ENCODE peak calls at places on chromosome 1, in five cellular contexts. H is IMR-90; Z is fibroblast of pulmonary artery; M is CD4-positive, CD25-positive, alpha-beta regulatory T cell; Y is uterus. I is an unnamed sample.

GRCh38 chr1:12104417-12104816 is 41.3 kb downstream of the TNFRSF8 start:
- DNase-seq in H (no peak), Z (no peak), M (no peak), Y (no peak), I (no peak)

GRCh38 chr1:9703165-9703509 is 51.6 kb downstream of the PIK3CD start:
- DNase-seq in H (no peak), Z (no peak), M (no peak), Y (no peak), I (no peak)

GRCh38 chr1:36305915-36306209 is 306 bp upstream of the SH3D21 start:
- DNase-seq in H (no peak), Z (no peak), M (no peak), Y (no peak), I (no peak)

GRCh38 chr1:165635823-165636222 is 4.8 kb downstream of the MGST3 start:
- DNase-seq in H (no peak), Z (no peak), M (no peak), Y (no peak), I (no peak)

GRCh38 chr1:200628223-200628868 is 7.8 kb upstream of the KIF14 start:
- DNase-seq in H (no peak), Z (no peak), M (peak), Y (no peak), I (no peak)

GRCh38 chr1:18645172-18646090 is 14.8 kb downstream of the PAX7 start:
- DNase-seq in H (no peak), Z (no peak), M (no peak), Y (no peak), I (no peak)

GRCh38 chr1:27342778-27343638 is 1.2 kb downstream of the SYTL1 start:
- DNase-seq in H (no peak), Z (no peak), M (peak), Y (no peak), I (peak)

GRCh38 chr1:7383671-7384070 is 387.4 kb upstream of the VAMP3 start:
- DNase-seq in H (no peak), Z (no peak), M (no peak), Y (peak), I (no peak)

GRCh38 chr1:209389258-209389657 is 194.3 kb upstream of the CAMK1G start:
- DNase-seq in H (peak), Z (peak), M (no peak), Y (no peak), I (no peak)

GRCh38 chr1:41547781-41548560 is 63.5 kb upstream of the EDN2 start:
- DNase-seq in H (no peak), Z (no peak), M (no peak), Y (peak), I (no peak)

GRCh38 chr1:176854725-176855433 is 309.6 kb downstream of the ASTN1 start:
- DNase-seq in H (no peak), Z (no peak), M (no peak), Y (no peak), I (no peak)

GRCh38 chr1:37691497-37692077 is 729 bp upstream of the CDCA8 start:
- DNase-seq in H (peak), Z (peak), M (peak), Y (peak), I (no peak)

GRCh38 chr1:95793893-95794292 is 559.9 kb downstream of the RWDD3 start:
- DNase-seq in H (no peak), Z (no peak), M (no peak), Y (no peak), I (no peak)

GRCh38 chr1:204073837-204074273 is 940 bp downstream of the SOX13 start:
- DNase-seq in H (no peak), Z (no peak), M (no peak), Y (peak), I (no peak)

GRCh38 chr1:204074274-204075115 is 1.6 kb downstream of the SOX13 start:
- DNase-seq in H (peak), Z (peak), M (no peak), Y (peak), I (no peak)

GRCh38 chr1:204075116-204075636 is 2.3 kb downstream of the SOX13 start:
- DNase-seq in H (no peak), Z (no peak), M (no peak), Y (peak), I (no peak)

GRCh38 chr1:204070895-204071294 is 2.0 kb upstream of the SOX13 start:
- DNase-seq in H (no peak), Z (no peak), M (no peak), Y (no peak), I (no peak)

GRCh38 chr1:204072951-204073836 is at the start of gene SOX13:
- DNase-seq in H (peak), Z (peak), M (peak), Y (peak), I (no peak)
- H3K4me3 ChIP-seq in H (peak), Z (peak), M (no peak), Y (peak), I (peak)

GRCh38 chr1:218112862-218113261 is 172.2 kb upstream of the RRP15 start:
- DNase-seq in H (no peak), Z (no peak), M (no peak), Y (no peak), I (no peak)

GRCh38 chr1:218108034-218108433 is 177.1 kb upstream of the RRP15 start:
- DNase-seq in H (no peak), Z (no peak), M (no peak), Y (no peak), I (no peak)
- H3K4me3 ChIP-seq in H (no peak), Z (no peak), M (no peak), Y (no peak), I (no peak)

GRCh38 chr1:162996261-162996660 is 72.9 kb upstream of the RGS4 start:
- DNase-seq in H (peak), Z (peak), M (no peak), Y (no peak), I (no peak)

GRCh38 chr1:162992945-162993344 is 76.2 kb upstream of the RGS4 start:
- DNase-seq in H (no peak), Z (no peak), M (no peak), Y (no peak), I (no peak)

GRCh38 chr1:162994921-162995320 is 74.2 kb upstream of the RGS4 start:
- DNase-seq in H (peak), Z (no peak), M (no peak), Y (no peak), I (no peak)

GRCh38 chr1:162991444-162991843 is 77.7 kb upstream of the RGS4 start:
- DNase-seq in H (no peak), Z (no peak), M (no peak), Y (no peak), I (no peak)

GRCh38 chr1:162993866-162994265 is 75.3 kb upstream of the RGS4 start:
- DNase-seq in H (no peak), Z (no peak), M (no peak), Y (no peak), I (no peak)
- H3K4me3 ChIP-seq in H (no peak), Z (no peak), M (no peak), Y (no peak), I (no peak)

GRCh38 chr1:155282488-155283086 is 5.3 kb downstream of the HCN3 start:
- DNase-seq in H (no peak), Z (no peak), M (no peak), Y (no peak), I (no peak)

GRCh38 chr1:155273134-155273982 is at the start of gene CLK2:
- DNase-seq in H (peak), Z (peak), M (peak), Y (peak), I (peak)

GRCh38 chr1:155277896-155278688 is 829 bp downstream of the HCN3 start:
- DNase-seq in H (peak), Z (peak), M (peak), Y (peak), I (peak)

GRCh38 chr1:155277070-155277895 is at the start of gene HCN3:
- DNase-seq in H (peak), Z (peak), M (peak), Y (peak), I (peak)

GRCh38 chr1:155278689-155279160 is 1.5 kb downstream of the HCN3 start:
- DNase-seq in H (peak), Z (no peak), M (no peak), Y (no peak), I (no peak)
- H3K4me3 ChIP-seq in H (no peak), Z (no peak), M (peak), Y (no peak), I (no peak)

GRCh38 chr1:39680751-39681150 is 8.8 kb upstream of the NT5C1A start:
- DNase-seq in H (no peak), Z (no peak), M (peak), Y (no peak), I (peak)

GRCh38 chr1:39679821-39680220 is 7.9 kb upstream of the NT5C1A start:
- DNase-seq in H (no peak), Z (no peak), M (no peak), Y (no peak), I (no peak)

GRCh38 chr1:39676951-39677350 is 5.0 kb upstream of the NT5C1A start:
- DNase-seq in H (no peak), Z (no peak), M (no peak), Y (no peak), I (no peak)

GRCh38 chr1:39675220-39675619 is 3.3 kb upstream of the NT5C1A start:
- DNase-seq in H (no peak), Z (no peak), M (no peak), Y (no peak), I (no peak)

GRCh38 chr1:39677645-39678044 is 5.7 kb upstream of the NT5C1A start:
- DNase-seq in H (no peak), Z (no peak), M (no peak), Y (no peak), I (no peak)
- H3K4me3 ChIP-seq in H (no peak), Z (no peak), M (no peak), Y (no peak), I (no peak)

GRCh38 chr1:4711191-4711915 is 56.9 kb downstream of the AJAP1 start:
- DNase-seq in H (no peak), Z (no peak), M (no peak), Y (no peak), I (no peak)
- H3K4me3 ChIP-seq in H (no peak), Z (no peak), M (no peak), Y (no peak), I (no peak)

GRCh38 chr1:3141836-3142235 is 72.8 kb downstream of the PRDM16 start:
- DNase-seq in H (no peak), Z (no peak), M (no peak), Y (no peak), I (no peak)

GRCh38 chr1:3137111-3138100 is 68.4 kb downstream of the PRDM16 start:
- DNase-seq in H (no peak), Z (no peak), M (no peak), Y (no peak), I (no peak)

GRCh38 chr1:3139871-3140837 is 71.2 kb downstream of the PRDM16 start:
- DNase-seq in H (no peak), Z (no peak), M (no peak), Y (no peak), I (no peak)

GRCh38 chr1:3138623-3139151 is 69.7 kb downstream of the PRDM16 start:
- DNase-seq in H (no peak), Z (no peak), M (no peak), Y (no peak), I (no peak)

DNA sequence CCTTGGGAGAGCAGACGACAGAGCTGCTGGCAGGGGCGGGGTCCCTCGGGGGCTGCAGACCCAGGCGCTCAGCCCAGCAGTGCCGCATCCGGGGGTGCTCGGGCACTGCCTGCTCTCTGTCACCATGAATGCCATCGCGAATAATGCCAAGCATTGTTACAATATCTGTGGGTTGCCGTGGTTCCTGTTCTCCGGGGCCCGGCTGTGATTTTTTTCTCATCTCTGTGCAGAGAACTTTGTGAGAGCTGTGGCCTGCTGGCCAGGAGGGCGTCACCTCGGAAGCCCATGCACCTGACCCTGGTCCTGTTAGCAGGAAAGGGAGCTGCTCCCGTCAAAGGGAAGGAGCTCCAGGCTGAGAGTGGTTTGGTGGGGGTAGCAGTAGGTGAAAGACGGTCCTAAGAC is 70.4 kb downstream of the PRDM16 start:
- DNase-seq in H (no peak), Z (no peak), M (no peak), Y (no peak), I (no peak)
- H3K4me3 ChIP-seq in H (no peak), Z (no peak), M (no peak), Y (no peak), I (no peak)

DNA sequence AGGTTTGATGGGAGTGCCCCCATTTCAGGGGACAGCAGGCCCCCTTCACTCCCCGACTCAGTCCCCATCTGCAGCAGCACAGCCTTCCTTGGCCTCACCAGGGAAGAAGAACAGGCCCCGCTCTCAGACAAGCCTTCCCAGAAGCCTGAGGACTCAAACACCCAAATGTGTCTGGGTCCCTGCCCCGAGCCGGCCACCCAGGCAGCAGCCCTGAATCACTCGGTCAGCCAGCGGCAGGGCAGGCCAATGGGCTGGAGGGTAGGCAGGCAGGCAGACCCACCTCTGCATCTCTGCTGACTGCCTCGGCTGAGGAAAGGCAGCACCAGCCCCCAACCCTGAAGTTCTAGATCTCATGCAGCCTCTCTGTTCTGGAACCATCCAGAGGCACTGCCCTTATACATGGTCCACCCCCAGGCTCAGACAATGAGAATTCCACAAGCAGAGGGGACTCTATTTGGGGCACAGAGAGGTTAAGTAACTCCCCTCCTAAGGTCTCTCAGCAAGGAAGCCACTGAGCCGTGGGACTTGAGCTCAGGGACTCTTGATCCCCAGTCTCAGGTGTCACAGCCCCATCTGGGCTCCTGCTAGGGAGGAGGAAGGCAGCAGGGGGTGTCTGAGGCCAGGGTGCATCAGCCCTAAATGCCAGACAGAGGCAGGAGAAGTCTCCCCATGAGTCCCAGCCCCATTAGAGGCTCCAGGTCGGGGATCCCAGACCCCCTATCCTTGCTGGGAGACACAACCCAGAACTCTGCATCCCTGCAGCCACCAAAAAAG is 33.2 kb upstream of the RUNX3 start:
- DNase-seq in H (no peak), Z (no peak), M (peak), Y (no peak), I (no peak)
- H3K4me3 ChIP-seq in H (no peak), Z (no peak), M (no peak), Y (no peak), I (peak)

DNA sequence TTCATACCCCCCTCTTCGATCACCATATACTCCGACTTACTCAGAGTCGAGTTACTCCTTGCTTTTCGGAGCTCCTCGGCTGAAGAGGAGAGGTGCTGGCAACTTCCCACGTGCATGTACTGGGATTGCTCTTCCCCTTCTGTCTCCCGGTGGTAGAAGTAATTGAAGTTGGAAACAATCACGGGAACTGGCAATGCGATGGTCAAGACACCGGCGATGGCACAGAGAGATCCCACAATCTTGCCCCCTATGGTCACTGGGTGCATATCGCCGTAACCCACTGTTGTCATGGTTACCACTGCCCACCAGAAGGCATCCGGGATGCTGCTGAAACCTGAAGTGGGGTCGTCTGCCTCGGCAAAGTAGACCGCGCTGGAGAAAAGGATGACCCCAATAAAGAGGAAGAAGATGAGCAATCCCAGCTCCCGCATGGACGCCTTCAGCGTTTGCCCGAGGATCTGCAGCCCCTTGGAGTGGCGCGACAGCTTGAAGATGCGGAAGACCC is 1.5 kb downstream of the KCNA3 start:
- DNase-seq in H (no peak), Z (no peak), M (peak), Y (no peak), I (peak)
- H3K4me3 ChIP-seq in H (no peak), Z (no peak), M (peak), Y (no peak), I (peak)